ENCODE peak calls at places on chromosomes 13 and 19, in eight cellular contexts. D is pancreas; Y is PC-3; B is A673; K is Jurkat, Clone E6-1; I is ascending aorta; R is breast epithelium; Z is GM23338. M is an unnamed sample.

GRCh38 chr13:89163081-89163480 is 1491.9 kb downstream of the SLITRK5 start:
- DNase-seq in K (no peak), B (no peak), Z (no peak), I (no peak), Y (no peak), D (no peak), R (no peak), M (no peak)

GRCh38 chr19:38734426-38735256 is 9.6 kb downstream of the CAPN12 start:
- DNase-seq in Z (no peak), D (peak), Y (peak), B (no peak), K (no peak), R (peak), I (peak), M (peak)

GRCh38 chr13:39531646-39532045 is 71.3 kb downstream of the LHFPL6 start:
- DNase-seq in D (no peak), K (no peak), Y (peak), I (no peak), B (no peak), R (no peak), Z (no peak), M (no peak)

GRCh38 chr13:80082396-80083096 is 258.4 kb downstream of the SPRY2 start:
- DNase-seq in B (no peak), Z (no peak), D (no peak), R (no peak), K (no peak), Y (peak), I (no peak), M (no peak)

GRCh38 chr13:94345374-94346195 is 133.9 kb downstream of the DCT start:
- DNase-seq in K (no peak), Y (peak), R (no peak), D (no peak), B (peak), I (no peak), Z (no peak), M (no peak)

GRCh38 chr13:48161530-48162179 is 66.8 kb upstream of the MED4 start:
- DNase-seq in D (no peak), Z (no peak), Y (no peak), K (no peak), B (no peak), I (peak), R (no peak), M (peak)

GRCh38 chr13:54593504-54593903 is 1564.9 kb downstream of the OLFM4 start:
- DNase-seq in K (no peak), B (no peak), Z (no peak), Y (no peak), D (no peak), I (no peak), R (no peak), M (no peak)

GRCh38 chr13:102816633-102817032 is 17.7 kb downstream of the BIVM start:
- DNase-seq in K (no peak), R (no peak), Y (no peak), Z (no peak), D (no peak), B (no peak), I (no peak), M (no peak)

GRCh38 chr13:34469212-34469983 is 472.7 kb upstream of the NBEA start:
- DNase-seq in K (no peak), D (no peak), I (no peak), Y (peak), Z (no peak), B (no peak), R (no peak), M (no peak)

GRCh38 chr13:110771194-110771593 is 57.7 kb downstream of the ING1 start:
- DNase-seq in Z (no peak), I (no peak), K (no peak), B (peak), R (no peak), Y (no peak), D (no peak), M (no peak)

GRCh38 chr13:74026753-74027152 is 107.5 kb downstream of the KLF12 start:
- DNase-seq in K (peak), Z (peak), B (peak), Y (peak), D (no peak), R (no peak), I (no peak), M (no peak)

GRCh38 chr19:49004964-49005614 is 11.4 kb downstream of the RUVBL2 start:
- DNase-seq in Y (no peak), K (no peak), D (no peak), B (no peak), Z (no peak), R (no peak), I (no peak), M (no peak)

GRCh38 chr13:30601836-30602235 is 15.9 kb upstream of the USPL1 start:
- DNase-seq in Y (no peak), Z (no peak), D (no peak), K (no peak), B (no peak), I (no peak), R (no peak), M (no peak)

GRCh38 chr19:33032218-33032781 is 32.4 kb downstream of the RHPN2 start:
- DNase-seq in K (no peak), Z (peak), D (no peak), Y (peak), R (no peak), B (no peak), I (no peak), M (no peak)

GRCh38 chr19:12733369-12733896 is 1.1 kb downstream of the TRIR start:
- DNase-seq in D (no peak), K (peak), R (no peak), B (peak), Y (peak), I (no peak), Z (peak), M (peak)

GRCh38 chr13:40794414-40795368 is 5.3 kb downstream of the SLC25A15 start:
- DNase-seq in Y (no peak), Z (no peak), K (no peak), B (no peak), I (no peak), R (no peak), D (no peak), M (peak)

GRCh38 chr13:20272104-20272503 is 40.0 kb upstream of the GJB6 start:
- DNase-seq in Y (no peak), I (no peak), K (no peak), D (no peak), Z (no peak), B (no peak), R (no peak), M (no peak)

GRCh38 chr19:17079710-17080440 is 4.3 kb downstream of the MYO9B start:
- DNase-seq in I (peak), K (no peak), D (no peak), Y (peak), R (peak), B (peak), Z (no peak), M (peak)

GRCh38 chr19:16587031-16588023 is 15.1 kb upstream of the SLC35E1 start:
- DNase-seq in B (no peak), K (peak), Z (peak), Y (no peak), I (peak), D (no peak), R (no peak), M (no peak)

GRCh38 chr13:94505730-94506129 is 26.2 kb upstream of the DCT start:
- DNase-seq in D (no peak), B (no peak), R (no peak), Z (no peak), Y (no peak), K (no peak), I (no peak), M (no peak)

GRCh38 chr13:90493667-90494066 is 853.8 kb upstream of the MIR17HG start:
- DNase-seq in Y (no peak), B (no peak), I (no peak), K (no peak), R (no peak), Z (no peak), D (no peak), M (no peak)

GRCh38 chr13:79799049-79799448 is 318.1 kb downstream of the NDFIP2 start:
- DNase-seq in R (no peak), Z (no peak), K (no peak), I (no peak), B (peak), D (no peak), Y (no peak), M (no peak)

GRCh38 chr19:11446652-11447301 is 11.3 kb downstream of the PRKCSH start:
- DNase-seq in K (no peak), Z (peak), R (no peak), I (no peak), D (no peak), B (peak), Y (peak), M (peak)

GRCh38 chr13:60162096-60162495 is 1.6 kb downstream of the DIAPH3 start:
- DNase-seq in R (no peak), I (no peak), B (no peak), Y (no peak), D (no peak), K (no peak), Z (no peak), M (no peak)

GRCh38 chr13:33180009-33180804 is 105.3 kb downstream of the STARD13 start:
- DNase-seq in B (peak), D (no peak), I (no peak), Y (no peak), K (no peak), R (no peak), Z (peak), M (no peak)

GRCh38 chr13:58655086-58655485 is 1023.5 kb downstream of the PCDH17 start:
- DNase-seq in B (no peak), Z (no peak), K (no peak), R (no peak), I (no peak), D (no peak), Y (no peak), M (no peak)

GRCh38 chr13:45728759-45729158 is 26.6 kb downstream of the CBY2 start:
- DNase-seq in K (peak), R (no peak), I (no peak), Y (peak), D (no peak), B (no peak), Z (peak), M (no peak)

GRCh38 chr13:23658929-23659541 is 88.8 kb downstream of the TNFRSF19 start:
- DNase-seq in I (no peak), B (no peak), D (no peak), Z (no peak), R (no peak), K (no peak), Y (no peak), M (no peak)

GRCh38 chr19:2618611-2619010 is 83.9 kb downstream of the GNG7 start:
- DNase-seq in R (peak), I (peak), D (no peak), Z (no peak), Y (peak), B (no peak), K (peak), M (no peak)

GRCh38 chr19:48443731-48444128 is 2.1 kb upstream of the GRWD1 start:
- DNase-seq in I (no peak), D (no peak), R (no peak), K (no peak), Y (no peak), Z (peak), B (no peak), M (no peak)

GRCh38 chr13:110126391-110126961 is 180.5 kb downstream of the COL4A1 start:
- DNase-seq in B (peak), Y (peak), D (no peak), I (peak), R (peak), K (no peak), Z (peak), M (no peak)

GRCh38 chr13:75855847-75856246 is 219.7 kb downstream of the LMO7 start:
- DNase-seq in K (no peak), R (no peak), Y (no peak), D (no peak), I (no peak), Z (no peak), B (no peak), M (no peak)

GRCh38 chr19:49946415-49946814 is 14.6 kb downstream of the SIGLEC11 start:
- DNase-seq in B (no peak), I (no peak), Z (peak), K (no peak), Y (no peak), R (no peak), D (no peak), M (no peak)

DNA sequence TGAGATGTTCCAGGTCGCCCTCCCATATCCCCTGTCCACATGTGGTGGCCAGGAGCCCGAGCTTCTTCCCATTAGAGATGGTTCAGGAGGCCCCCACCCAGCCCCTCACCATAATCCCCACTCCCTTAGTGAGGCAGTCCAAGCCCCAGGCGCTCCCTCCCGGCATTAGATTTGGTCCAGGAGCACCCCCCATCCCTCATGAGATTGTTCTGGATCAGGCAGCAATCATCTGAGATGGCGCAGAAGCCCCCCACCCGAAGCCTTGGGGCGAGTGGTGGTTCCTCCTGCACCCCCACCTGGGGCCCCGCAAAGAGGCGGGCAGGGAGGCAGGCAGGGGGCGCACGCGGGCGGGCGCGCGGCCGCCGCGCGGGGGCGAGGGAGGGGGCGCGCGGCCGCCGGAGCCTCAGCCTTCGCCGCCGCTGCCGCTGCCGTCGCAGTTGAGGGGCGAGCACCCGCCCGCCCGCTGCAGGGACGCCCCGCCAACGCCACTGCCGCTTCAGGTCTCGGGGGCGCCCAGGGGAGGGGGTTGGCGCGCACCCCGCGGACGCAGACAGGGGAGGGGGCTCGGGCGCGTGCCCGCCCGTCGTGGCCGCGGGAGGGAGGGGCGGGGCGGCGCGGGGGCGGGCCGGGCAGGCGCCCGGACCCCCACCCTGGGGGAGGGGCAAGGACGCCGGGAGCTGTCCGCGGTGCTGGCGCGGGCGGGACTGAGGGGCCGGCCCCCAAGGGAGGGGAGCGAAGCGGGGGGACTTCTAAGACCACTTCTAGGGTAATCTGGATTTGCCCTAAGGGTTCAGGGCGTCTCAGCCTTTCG is 46.4 kb upstream of the SHKBP1 start:
- DNase-seq in K (no peak), Z (peak), Y (no peak), I (no peak), D (no peak), B (peak), R (no peak), M (peak)
- H3K4me3 ChIP-seq in K (peak), Z (peak), Y (no peak), I (peak), D (peak), B (peak), R (no peak), M (no peak)

DNA sequence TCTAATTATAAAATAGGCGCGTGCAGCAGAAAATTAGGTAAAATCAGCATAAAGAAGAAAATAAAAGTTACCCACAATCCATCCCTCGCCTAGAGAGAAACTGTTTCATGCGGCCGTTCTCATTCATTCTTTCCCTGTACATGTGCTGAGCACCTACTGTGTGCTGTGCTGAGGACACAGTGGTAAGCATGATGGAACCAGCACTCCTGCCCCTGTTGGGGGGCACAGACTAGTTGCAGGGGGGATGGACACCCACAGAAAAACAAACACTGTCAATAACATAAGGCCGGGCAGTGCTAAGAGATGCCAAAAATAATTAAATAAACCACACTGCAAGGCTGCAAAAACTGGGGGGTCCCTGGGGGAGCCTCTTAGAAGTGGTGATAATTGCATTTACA is 43.3 kb downstream of the PTPRS start:
- DNase-seq in I (no peak), Z (no peak), B (no peak), K (no peak), R (no peak), Y (no peak), D (no peak), M (no peak)
- H3K4me3 ChIP-seq in I (no peak), Z (no peak), B (no peak), K (no peak), R (no peak), Y (no peak), D (no peak), M (no peak)

GRCh38 chr13:112965103-112965502 is 3.9 kb upstream of the MCF2L start:
- DNase-seq in Y (no peak), K (no peak), B (no peak), D (no peak), Z (no peak), R (no peak), I (no peak), M (peak)
- H3K4me3 ChIP-seq in Y (no peak), K (no peak), B (no peak), D (no peak), Z (no peak), R (no peak), I (no peak), M (no peak)

GRCh38 chr13:27158335-27158734 is 13.3 kb downstream of the USP12 start:
- DNase-seq in K (no peak), B (no peak), R (no peak), D (no peak), Y (no peak), I (no peak), Z (no peak), M (no peak)

GRCh38 chr13:27161980-27162379 is 9.6 kb downstream of the USP12 start:
- DNase-seq in K (no peak), B (no peak), D (no peak), Y (no peak), R (no peak), Z (no peak), I (no peak), M (no peak)

GRCh38 chr13:27159806-27160563 is 11.6 kb downstream of the USP12 start:
- DNase-seq in B (no peak), K (no peak), Y (no peak), D (no peak), I (no peak), R (no peak), Z (no peak), M (no peak)

GRCh38 chr13:27160657-27161174 is 10.9 kb downstream of the USP12 start:
- DNase-seq in D (no peak), Y (no peak), K (no peak), I (no peak), B (no peak), Z (no peak), R (no peak), M (no peak)

DNA sequence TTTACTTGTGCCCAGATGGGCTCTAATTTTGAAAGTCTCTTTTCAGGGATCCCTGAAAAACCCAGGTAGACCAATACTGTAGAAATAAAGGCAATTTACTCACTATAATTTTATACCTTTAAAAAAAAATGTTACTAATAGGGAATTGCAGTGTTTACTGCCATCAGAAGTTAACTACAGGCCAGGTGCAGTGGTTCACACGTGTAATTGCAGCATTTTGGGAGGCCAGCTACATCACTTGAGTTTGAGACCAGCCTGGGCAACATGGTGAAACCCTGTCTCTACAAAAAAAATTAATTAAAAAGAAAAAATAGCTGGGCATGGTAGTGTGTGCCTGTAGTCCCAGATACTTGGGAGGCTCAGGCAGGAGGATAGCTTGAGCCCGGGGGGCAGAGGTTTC is 10.2 kb downstream of the USP12 start:
- DNase-seq in K (no peak), B (no peak), Z (no peak), I (no peak), D (no peak), R (no peak), Y (no peak), M (no peak)
- H3K4me3 ChIP-seq in K (no peak), B (no peak), Z (no peak), I (no peak), D (no peak), R (no peak), Y (no peak), M (no peak)

DNA sequence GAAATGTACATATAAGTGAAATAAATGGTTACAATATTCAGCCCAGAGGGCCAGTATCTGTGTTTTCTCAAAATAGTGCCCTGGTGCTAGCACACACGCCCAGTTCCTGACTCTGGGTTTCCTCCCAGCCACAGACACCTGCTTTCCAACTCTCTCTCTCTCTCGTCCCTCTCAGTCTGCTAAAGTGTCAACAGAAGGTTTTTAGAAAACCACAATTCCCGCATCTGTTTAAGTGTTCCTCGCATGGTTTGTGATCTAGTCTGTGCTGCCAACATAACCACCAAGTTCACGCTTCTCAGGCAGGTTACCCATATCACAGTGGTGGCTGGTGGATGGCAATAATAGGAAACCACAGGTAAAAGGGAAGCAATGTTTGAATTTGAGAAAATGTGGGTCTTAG is 17.8 kb upstream of the UPF3A start:
- DNase-seq in I (no peak), D (no peak), K (peak), Z (no peak), R (no peak), Y (no peak), B (no peak), M (no peak)
- H3K4me3 ChIP-seq in I (no peak), D (no peak), K (no peak), Z (no peak), R (no peak), Y (no peak), B (no peak), M (no peak)

GRCh38 chr19:5809469-5809868 is 4.6 kb downstream of the NRTN start:
- DNase-seq in R (no peak), Z (no peak), I (no peak), Y (no peak), D (no peak), B (no peak), K (no peak), M (no peak)
- H3K4me3 ChIP-seq in R (no peak), Z (no peak), I (no peak), Y (no peak), D (no peak), B (no peak), K (no peak), M (no peak)

DNA sequence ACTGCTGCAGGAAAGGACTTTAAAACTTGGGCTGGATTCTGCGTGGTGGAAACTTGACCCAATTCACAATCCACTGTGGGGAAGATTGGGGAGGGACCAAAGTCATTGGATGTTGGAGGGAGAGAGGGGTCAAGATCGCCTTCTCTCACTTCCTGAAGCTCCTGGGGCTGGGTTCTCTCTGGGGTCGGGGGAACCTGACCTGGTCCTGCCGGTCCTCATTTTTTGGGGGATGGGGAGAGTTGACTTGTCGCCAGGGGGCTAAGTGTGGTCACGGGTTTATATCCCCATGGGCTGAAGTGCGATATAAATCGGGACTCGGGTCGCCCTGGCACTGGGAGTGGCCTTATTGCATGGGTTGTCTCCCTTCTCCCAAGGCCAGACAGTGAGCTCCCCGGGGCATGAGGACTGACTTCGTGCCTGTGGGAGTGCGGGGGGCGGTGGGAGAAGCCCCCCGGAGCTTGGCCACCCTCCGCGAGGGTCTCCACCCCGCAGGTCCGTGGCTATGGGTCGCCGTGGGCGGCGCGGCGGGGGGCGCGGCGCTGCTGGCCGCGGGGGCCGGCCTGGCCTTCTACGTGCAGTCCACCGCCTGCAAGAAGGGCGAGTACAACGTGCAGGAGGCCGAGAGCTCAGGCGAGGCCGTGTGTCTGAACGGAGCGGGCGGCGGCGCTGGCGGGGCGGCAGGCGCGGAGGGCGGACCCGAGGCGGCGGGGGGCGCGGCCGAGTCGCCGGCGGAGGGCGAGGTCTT is 6.3 kb downstream of the ICAM5 start:
- DNase-seq in I (no peak), D (no peak), Y (no peak), B (no peak), K (no peak), R (no peak), Z (peak), M (no peak)
- H3K4me3 ChIP-seq in I (peak), D (no peak), Y (no peak), B (peak), K (peak), R (no peak), Z (peak), M (no peak)